ENCODE peak calls at places on chromosome 20, in nine cellular contexts. W is OCI-LY7; S is body of pancreas; F is GM13977; P is neural progenitor cell; A is fibroblast of lung; D is CD8-positive, alpha-beta T cell; V is neural crest cell; T is foreskin fibroblast. M is an unnamed sample.

GRCh38 chr20:50111120-50111828 is 1.7 kb downstream of the UBE2V1 start:
- DNase-seq in W (no peak), T (peak), F (no peak), V (no peak), A (peak), P (no peak), D (no peak), S (no peak), M (no peak)

GRCh38 chr20:36491901-36492617 is 49.3 kb upstream of the MYL9 start:
- DNase-seq in V (no peak), P (no peak), S (no peak), T (no peak), D (peak), F (no peak), A (peak), W (peak), M (no peak)

GRCh38 chr20:59992531-59992930 is 34.3 kb downstream of the CDH26 start:
- DNase-seq in S (no peak), D (no peak), P (no peak), W (no peak), T (peak), A (no peak), V (no peak), F (no peak), M (no peak)

GRCh38 chr20:34904202-34904621 is 27.8 kb downstream of the ACSS2 start:
- DNase-seq in F (peak), T (peak), W (no peak), P (no peak), D (no peak), S (no peak), V (no peak), A (no peak), M (no peak)

GRCh38 chr20:36817496-36817895 is 43.9 kb upstream of the DSN1 start:
- DNase-seq in A (no peak), V (no peak), D (no peak), T (no peak), F (no peak), W (no peak), P (no peak), S (no peak), M (no peak)

GRCh38 chr20:14583413-14583812 is 246.0 kb upstream of the FLRT3 start:
- DNase-seq in D (no peak), T (peak), W (no peak), A (no peak), V (no peak), S (no peak), F (no peak), P (no peak), M (no peak)

GRCh38 chr20:50237349-50237748 is 46.7 kb downstream of the CEBPB start:
- DNase-seq in W (no peak), A (no peak), D (no peak), T (no peak), V (no peak), S (no peak), F (no peak), P (no peak), M (no peak)

GRCh38 chr20:17594443-17594842 is 24.6 kb downstream of the DSTN start:
- DNase-seq in W (no peak), A (peak), V (no peak), D (no peak), T (peak), P (no peak), S (peak), F (no peak), M (no peak)

GRCh38 chr20:47551841-47552240 is 50.2 kb downstream of the NCOA3 start:
- DNase-seq in F (no peak), T (no peak), V (no peak), D (no peak), W (peak), P (no peak), S (no peak), A (no peak), M (no peak)

GRCh38 chr20:53829086-53829703 is 235.6 kb upstream of the ZNF217 start:
- DNase-seq in P (no peak), T (peak), V (no peak), W (peak), F (no peak), S (no peak), A (peak), D (no peak), M (no peak)

GRCh38 chr20:32017711-32018251 is 7.5 kb downstream of the CCM2L start:
- DNase-seq in T (no peak), S (peak), D (peak), V (no peak), F (peak), P (peak), A (no peak), W (peak), M (peak)
- TF ChIP-seq CTCF in T (no peak), S (peak), D (no peak), V (peak), F (peak), P (peak), A (no peak), W (peak), M (no peak)

GRCh38 chr20:9075264-9076095 is 6.6 kb downstream of the PLCB4 start:
- DNase-seq in W (no peak), T (no peak), S (no peak), F (no peak), P (no peak), V (no peak), A (no peak), D (no peak), M (no peak)

GRCh38 chr20:9068896-9069663 is at the start of gene PLCB4:
- DNase-seq in D (no peak), P (peak), V (peak), T (peak), A (peak), S (peak), W (no peak), F (no peak), M (no peak)

GRCh38 chr20:9070304-9070703 is 1.4 kb downstream of the PLCB4 start:
- DNase-seq in F (no peak), P (no peak), S (no peak), D (no peak), W (no peak), A (no peak), V (no peak), T (no peak), M (no peak)

GRCh38 chr20:9072741-9073310 is 3.9 kb downstream of the PLCB4 start:
- DNase-seq in S (no peak), W (no peak), F (no peak), D (no peak), T (no peak), P (no peak), A (no peak), V (no peak), M (no peak)

DNA sequence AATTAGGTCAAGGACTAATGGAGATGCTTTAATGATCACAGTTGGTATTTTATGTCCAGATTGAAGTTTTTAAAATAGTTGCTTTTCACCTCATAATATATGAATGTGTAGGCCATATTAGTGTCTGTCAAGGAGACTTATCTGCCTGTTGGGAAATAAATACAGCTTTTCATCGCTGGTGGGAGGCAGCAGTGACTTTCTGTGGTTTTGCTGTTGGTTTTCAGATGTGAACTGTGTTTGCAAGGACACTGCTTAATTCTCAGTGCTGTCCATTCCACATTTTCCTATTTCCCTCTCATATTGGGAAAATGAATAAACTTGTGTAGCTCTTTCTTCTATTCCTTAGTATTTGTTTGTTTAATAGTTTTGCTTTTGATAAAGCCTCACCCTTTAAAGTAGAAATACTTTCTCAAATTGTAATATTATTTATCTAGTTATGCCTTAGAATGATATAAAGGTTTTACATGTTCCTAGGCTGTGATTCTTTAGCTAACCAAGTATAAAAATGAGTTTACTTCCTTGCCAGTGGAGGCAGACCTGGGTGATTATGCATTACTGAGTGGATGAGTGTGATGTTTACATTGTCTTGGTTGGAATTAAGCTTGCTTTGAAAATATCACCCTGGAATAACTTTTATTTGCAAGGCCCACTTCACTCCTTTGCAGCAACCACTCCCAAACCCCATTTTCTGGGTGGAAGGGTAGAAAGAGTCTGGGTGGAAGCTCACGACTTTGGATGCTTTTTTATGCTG is 3.3 kb downstream of the PLCB4 start:
- DNase-seq in V (no peak), S (no peak), W (no peak), T (peak), P (no peak), F (no peak), A (peak), D (no peak), M (no peak)
- TF ChIP-seq CTCF in V (no peak), S (no peak), W (no peak), T (no peak), P (no peak), F (no peak), A (no peak), D (no peak), M (no peak)

GRCh38 chr20:63781181-63781580 is 41.6 kb downstream of the SLC2A4RG start:
- DNase-seq in P (no peak), T (no peak), S (no peak), V (no peak), F (no peak), A (no peak), W (no peak), D (no peak), M (no peak)

GRCh38 chr20:63777614-63778013 is 38.0 kb downstream of the SLC2A4RG start:
- DNase-seq in F (no peak), P (no peak), W (no peak), A (no peak), D (no peak), V (no peak), S (no peak), T (no peak), M (no peak)

GRCh38 chr20:63782051-63782471 is 42.5 kb downstream of the SLC2A4RG start:
- DNase-seq in F (no peak), D (peak), A (no peak), V (no peak), S (no peak), W (peak), T (no peak), P (no peak), M (no peak)

GRCh38 chr20:63778034-63778752 is 38.6 kb downstream of the SLC2A4RG start:
- DNase-seq in A (peak), V (no peak), W (no peak), S (no peak), P (no peak), F (no peak), T (no peak), D (no peak), M (no peak)

DNA sequence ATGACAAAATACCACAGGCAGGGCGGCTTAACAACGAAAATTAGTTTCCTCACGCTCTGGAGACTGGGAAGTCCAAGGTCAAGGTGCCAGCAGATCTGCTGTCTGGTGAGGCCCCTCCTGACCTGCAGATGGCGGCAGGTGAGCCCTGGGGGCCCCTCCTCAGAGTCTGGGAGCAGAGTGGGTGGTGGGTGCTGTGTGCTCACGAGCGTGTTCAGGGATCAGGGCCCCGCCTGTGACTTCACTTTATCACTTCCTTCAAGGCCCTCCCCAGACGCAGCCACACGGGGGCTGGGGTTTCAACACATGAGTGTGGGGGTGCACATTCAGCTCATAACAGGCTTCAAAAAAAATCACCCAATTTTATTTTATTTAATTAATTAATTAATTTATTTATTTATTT is 39.3 kb downstream of the SLC2A4RG start:
- DNase-seq in A (no peak), V (no peak), W (no peak), S (no peak), F (no peak), T (no peak), D (no peak), P (no peak), M (no peak)
- TF ChIP-seq CTCF in A (no peak), V (no peak), W (peak), S (no peak), F (no peak), T (no peak), D (no peak), P (no peak), M (no peak)

DNA sequence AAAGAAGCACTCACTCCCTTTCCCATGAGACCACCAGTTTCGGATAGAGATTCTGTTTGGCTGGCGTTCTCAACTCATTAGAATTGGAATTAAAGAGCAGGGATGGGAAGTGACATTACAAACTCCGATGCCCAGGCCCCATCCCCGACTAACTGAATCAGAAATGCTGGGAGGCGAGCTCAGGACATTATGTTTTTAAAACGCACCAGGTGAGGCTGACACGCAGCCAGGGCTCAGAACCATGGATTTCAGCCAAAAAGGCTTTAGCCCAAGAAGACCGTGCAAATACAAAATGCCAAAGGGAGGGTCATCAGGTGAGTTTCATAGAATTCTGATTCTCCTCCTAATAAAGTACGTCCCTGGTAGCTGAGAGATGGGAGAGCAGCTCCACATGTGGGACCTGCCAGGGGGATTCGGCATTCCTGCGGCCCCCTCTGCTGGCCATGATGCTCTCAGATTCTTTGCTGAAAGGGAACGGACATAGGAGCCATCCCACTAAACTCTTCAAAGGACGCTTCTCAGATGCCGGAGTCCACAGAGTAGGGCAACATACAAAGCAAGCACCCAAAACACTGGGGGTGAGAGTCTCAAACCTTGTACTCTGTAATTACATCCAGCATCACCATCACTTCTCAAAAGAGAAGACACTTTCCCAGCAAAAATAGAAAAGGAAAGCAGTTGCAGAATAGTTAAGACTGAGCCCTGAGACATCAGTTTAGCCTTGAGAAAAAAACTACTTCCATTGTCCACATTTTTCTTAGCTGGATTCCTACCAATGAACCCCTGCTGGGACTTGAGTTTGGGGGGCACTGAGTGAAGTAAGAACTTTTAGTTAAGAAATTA is 205.2 kb downstream of the BMP7 start:
- DNase-seq in F (no peak), W (peak), V (peak), D (no peak), P (peak), T (peak), A (no peak), S (no peak), M (no peak)
- TF ChIP-seq CTCF in F (no peak), W (peak), V (peak), D (no peak), P (peak), T (peak), A (no peak), S (peak), M (peak)

DNA sequence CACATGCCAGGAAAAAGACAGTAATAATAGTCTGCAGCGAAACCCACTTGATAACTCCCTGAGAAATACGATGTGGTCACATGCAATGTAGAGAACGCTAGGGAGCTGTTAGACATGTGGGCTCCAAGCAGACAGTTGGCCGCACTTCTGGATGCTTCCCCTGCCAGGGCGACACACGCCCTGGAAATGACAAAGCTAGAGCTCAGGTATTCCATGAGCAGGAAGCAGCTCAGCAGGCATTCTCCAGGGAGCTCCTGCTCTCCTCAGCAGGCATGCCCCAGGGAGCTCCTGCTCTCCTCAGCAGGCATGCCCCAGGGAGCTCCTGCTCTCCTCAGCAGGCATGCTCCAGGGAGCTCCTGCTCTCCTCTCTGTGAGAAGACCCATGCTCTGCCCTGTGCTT is 52.4 kb upstream of the NXT1 start:
- DNase-seq in A (no peak), W (no peak), S (no peak), P (no peak), T (peak), F (no peak), V (no peak), D (no peak), M (no peak)
- TF ChIP-seq CTCF in A (no peak), W (no peak), S (no peak), P (no peak), T (no peak), F (no peak), V (no peak), D (no peak), M (no peak)

GRCh38 chr20:63572788-63573738 is 976 bp downstream of the HELZ2 start:
- DNase-seq in S (no peak), P (peak), V (no peak), A (no peak), F (no peak), D (no peak), T (peak), W (no peak), M (no peak)
- TF ChIP-seq CTCF in S (peak), P (peak), V (peak), A (no peak), F (peak), D (no peak), T (no peak), W (peak), M (no peak)

GRCh38 chr20:43913291-43914025 is 1.2 kb upstream of the TOX2 start:
- DNase-seq in S (no peak), D (no peak), F (no peak), P (no peak), A (no peak), T (no peak), W (no peak), V (no peak), M (no peak)

GRCh38 chr20:43916073-43916874 is 1.6 kb downstream of the TOX2 start:
- DNase-seq in S (no peak), V (no peak), A (peak), T (peak), D (no peak), W (no peak), P (peak), F (no peak), M (no peak)

GRCh38 chr20:43915209-43916072 is 789 bp downstream of the TOX2 start:
- DNase-seq in T (peak), S (no peak), F (peak), A (peak), V (peak), P (peak), D (peak), W (no peak), M (no peak)

GRCh38 chr20:43914286-43914685 is 366 bp upstream of the TOX2 start:
- DNase-seq in D (peak), T (peak), F (no peak), V (no peak), S (no peak), W (no peak), P (no peak), A (no peak), M (no peak)

DNA sequence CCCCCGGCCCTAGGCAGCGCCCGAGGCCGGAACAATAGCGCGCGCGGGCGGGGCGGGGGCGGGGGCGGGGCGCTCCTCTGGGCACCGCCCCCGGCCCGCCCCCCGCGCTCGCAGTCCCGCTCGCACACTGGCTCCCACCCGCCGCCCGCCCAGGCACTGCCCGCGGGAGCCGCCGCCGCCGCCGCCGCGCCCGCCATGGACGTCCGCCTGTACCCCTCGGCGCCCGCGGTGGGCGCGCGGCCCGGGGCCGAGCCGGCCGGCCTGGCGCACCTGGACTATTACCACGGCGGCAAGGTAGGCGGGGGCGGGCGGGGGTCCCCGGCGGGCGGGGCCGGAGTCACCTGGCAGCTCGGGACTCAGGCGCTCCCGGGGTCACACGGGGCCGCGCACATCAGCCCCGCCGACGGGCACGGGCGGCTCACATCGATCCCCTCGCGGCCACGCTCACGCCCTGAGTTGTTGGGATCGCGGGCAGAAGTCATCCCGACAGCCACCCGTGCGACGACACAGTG is at the start of gene TOX2:
- DNase-seq in P (peak), S (no peak), F (peak), T (peak), A (peak), D (peak), V (peak), W (no peak), M (no peak)
- TF ChIP-seq CTCF in P (no peak), S (no peak), F (no peak), T (no peak), A (no peak), D (no peak), V (no peak), W (no peak), M (no peak)

GRCh38 chr20:1299522-1299921 is 29.4 kb downstream of the SDCBP2 start:
- DNase-seq in T (no peak), D (peak), V (no peak), A (no peak), W (no peak), F (peak), P (peak), S (no peak), M (no peak)
- TF ChIP-seq CTCF in T (no peak), D (peak), V (peak), A (no peak), W (no peak), F (peak), P (peak), S (no peak), M (no peak)

M was measured in D721Med.